ENCODE peak calls at places on chromosomes 5 and 9, in five cellular contexts. D is H9, M is IMR-90, N is ovary, B is trophoblast cell. E is an unnamed sample.

GRCh38 chr5:1511651-1512540 is 11.9 kb downstream of the LPCAT1 start:
- DNase-seq in D (peak), M (peak), N (peak), B (no peak), E (no peak)

GRCh38 chr5:15266265-15266664 is 233.7 kb upstream of the FBXL7 start:
- DNase-seq in D (no peak), M (no peak), N (no peak), B (no peak), E (no peak)

GRCh38 chr9:132190966-132191365 is 29.1 kb downstream of the NTNG2 start:
- DNase-seq in D (no peak), M (no peak), N (no peak), B (no peak), E (no peak)

GRCh38 chr5:15938961-15939360 is 240.6 kb downstream of the MARCHF11 start:
- DNase-seq in D (no peak), M (peak), N (no peak), B (no peak), E (no peak)

GRCh38 chr5:132227485-132228240 is at the start of gene P4HA2:
- DNase-seq in D (peak), M (peak), N (peak), B (peak), E (peak)

GRCh38 chr5:52685621-52686370 is 101.9 kb upstream of the ITGA1 start:
- DNase-seq in D (no peak), M (no peak), N (no peak), B (peak), E (peak)

GRCh38 chr5:52283221-52283620 is 504.5 kb upstream of the ITGA1 start:
- DNase-seq in D (no peak), M (peak), N (no peak), B (no peak), E (no peak)

GRCh38 chr5:169803077-169803981 is 166.3 kb downstream of the DOCK2 start:
- DNase-seq in D (no peak), M (peak), N (peak), B (peak), E (no peak)

GRCh38 chr5:42825422-42826148 is 13.9 kb upstream of the SELENOP start:
- DNase-seq in D (no peak), M (no peak), N (no peak), B (no peak), E (no peak)

GRCh38 chr9:136209786-136210185 is 4.9 kb upstream of the LHX3 start:
- DNase-seq in D (no peak), M (no peak), N (no peak), B (no peak), E (no peak)

GRCh38 chr5:151912360-151912759 is 12.3 kb downstream of the GLRA1 start:
- DNase-seq in D (no peak), M (no peak), N (no peak), B (no peak), E (no peak)

GRCh38 chr5:113806250-113806649 is 292.8 kb downstream of the YTHDC2 start:
- DNase-seq in D (no peak), M (peak), N (no peak), B (peak), E (peak)

GRCh38 chr5:139708877-139709586 is 60.9 kb downstream of the CXXC5 start:
- DNase-seq in D (no peak), M (peak), N (peak), B (peak), E (peak)

GRCh38 chr5:127925916-127926315 is 157.7 kb upstream of the SLC12A2 start:
- DNase-seq in D (no peak), M (no peak), N (no peak), B (peak), E (no peak)

GRCh38 chr9:84940294-84940693 is 270.8 kb downstream of the NTRK2 start:
- DNase-seq in D (no peak), M (no peak), N (no peak), B (peak), E (no peak)

GRCh38 chr9:89410709-89411111 is 87.2 kb downstream of the SEMA4D start:
- DNase-seq in D (no peak), M (no peak), N (no peak), B (peak), E (no peak)

GRCh38 chr9:76912631-76913275 is 6.8 kb upstream of the PRUNE2 start:
- DNase-seq in D (no peak), M (peak), N (no peak), B (no peak), E (peak)

GRCh38 chr5:5318426-5319205 is 103.9 kb upstream of the ICE1 start:
- DNase-seq in D (no peak), M (no peak), N (no peak), B (no peak), E (no peak)

GRCh38 chr9:36400332-36401178 is 486 bp upstream of the RNF38 start:
- DNase-seq in D (peak), M (peak), N (peak), B (peak), E (peak)

GRCh38 chr5:138517437-138517836 is 25.6 kb downstream of the ETF1 start:
- DNase-seq in D (no peak), M (no peak), N (no peak), B (no peak), E (no peak)

GRCh38 chr5:72161951-72162350 is 54.7 kb downstream of the MAP1B start:
- DNase-seq in D (no peak), M (no peak), N (no peak), B (no peak), E (no peak)

GRCh38 chr5:90017236-90017635 is 392.3 kb downstream of the CETN3 start:
- DNase-seq in D (no peak), M (no peak), N (no peak), B (no peak), E (no peak)

GRCh38 chr5:91266184-91266705 is 116.9 kb downstream of the ARRDC3 start:
- DNase-seq in D (no peak), M (peak), N (no peak), B (peak), E (no peak)

GRCh38 chr5:36202521-36202961 is 39.2 kb downstream of the NADK2 start:
- DNase-seq in D (no peak), M (peak), N (no peak), B (peak), E (peak)

GRCh38 chr9:90022474-90022873 is 417.7 kb downstream of the GADD45G start:
- DNase-seq in D (no peak), M (no peak), N (no peak), B (peak), E (no peak)

GRCh38 chr9:132422574-132422973 is 12.6 kb downstream of the CFAP77 start:
- DNase-seq in D (no peak), M (no peak), N (no peak), B (no peak), E (no peak)

GRCh38 chr5:150289551-150290390 is at the start of gene CAMK2A:
- DNase-seq in D (peak), M (no peak), N (peak), B (peak), E (no peak)

GRCh38 chr9:126474786-126475485 is 138.8 kb upstream of the LMX1B start:
- DNase-seq in D (no peak), M (peak), N (no peak), B (peak), E (no peak)

GRCh38 chr9:22483528-22484060 is 37.0 kb downstream of the DMRTA1 start:
- DNase-seq in D (no peak), M (no peak), N (no peak), B (no peak), E (no peak)

GRCh38 chr9:120348951-120349429 is 231.0 kb downstream of the CDK5RAP2 start:
- DNase-seq in D (peak), M (peak), N (no peak), B (peak), E (peak)

GRCh38 chr9:130461218-130461630 is 16.5 kb downstream of the ASS1 start:
- DNase-seq in D (peak), M (peak), N (peak), B (peak), E (peak)

GRCh38 chr9:112354081-112354743 is 20.8 kb upstream of the PTBP3 start:
- DNase-seq in D (no peak), M (no peak), N (no peak), B (no peak), E (no peak)

GRCh38 chr9:81656004-81656403 is 33.3 kb downstream of the TLE1 start:
- DNase-seq in D (no peak), M (no peak), N (no peak), B (no peak), E (no peak)

GRCh38 chr9:137085918-137086530 is 761 bp upstream of the MAN1B1 start:
- DNase-seq in D (no peak), M (no peak), N (no peak), B (peak), E (peak)

GRCh38 chr9:129126789-129127618 is 15.8 kb downstream of the PTPA start:
- DNase-seq in D (peak), M (no peak), N (no peak), B (peak), E (no peak)
- H3K27ac ChIP-seq in D (peak), M (no peak), N (no peak), B (peak), E (peak)

GRCh38 chr9:91890662-91891061 is 59.4 kb downstream of the ROR2 start:
- DNase-seq in D (no peak), M (no peak), N (no peak), B (no peak), E (no peak)
- H3K27ac ChIP-seq in D (no peak), M (no peak), N (no peak), B (no peak), E (no peak)

GRCh38 chr5:178207917-178208280 is 3.6 kb downstream of the HNRNPAB start:
- DNase-seq in D (no peak), M (no peak), N (no peak), B (no peak), E (no peak)
- H3K27ac ChIP-seq in D (no peak), M (no peak), N (no peak), B (no peak), E (peak)

GRCh38 chr9:95071925-95072324 is 245.6 kb downstream of the FANCC start:
- DNase-seq in D (no peak), M (no peak), N (no peak), B (no peak), E (no peak)
- H3K27ac ChIP-seq in D (no peak), M (no peak), N (no peak), B (no peak), E (no peak)

GRCh38 chr5:173163219-173163618 is 18.9 kb downstream of the BNIP1 start:
- DNase-seq in D (no peak), M (peak), N (peak), B (no peak), E (peak)
- H3K27ac ChIP-seq in D (no peak), M (no peak), N (no peak), B (no peak), E (peak)